ENCODE peak calls at places on chromosome 4, in five cellular contexts. One of them, this sample, is unnamed.

GRCh38 chr4:113882668-113883067 is 96.8 kb downstream of the ARSJ start:
- DNase-seq in naive thymus-derived CD4-positive, alpha-beta T cell: no peak
- DNase-seq in stomach: no peak
- DNase-seq in left lung: no peak
- DNase-seq in OCI-LY7: no peak
- DNase-seq in this sample: no peak

GRCh38 chr4:141347738-141348524 is 127.2 kb downstream of the ZNF330 start:
- DNase-seq in naive thymus-derived CD4-positive, alpha-beta T cell: no peak
- DNase-seq in stomach: no peak
- DNase-seq in left lung: no peak
- DNase-seq in OCI-LY7: no peak
- DNase-seq in this sample: no peak

GRCh38 chr4:1856920-1857699 is 1.2 kb upstream of the LETM1 start:
- DNase-seq in naive thymus-derived CD4-positive, alpha-beta T cell: peak; percentile 16
- DNase-seq in stomach: no peak
- DNase-seq in left lung: peak; percentile 52
- DNase-seq in OCI-LY7: no peak
- DNase-seq in this sample: no peak

GRCh38 chr4:119284876-119285611 is 36.9 kb downstream of the FABP2 start:
- DNase-seq in naive thymus-derived CD4-positive, alpha-beta T cell: peak; percentile 19
- DNase-seq in stomach: no peak
- DNase-seq in left lung: no peak
- DNase-seq in OCI-LY7: no peak
- DNase-seq in this sample: no peak

GRCh38 chr4:106329027-106329618 is 12.8 kb downstream of the AIMP1 start:
- DNase-seq in naive thymus-derived CD4-positive, alpha-beta T cell: peak; percentile 19
- DNase-seq in stomach: no peak
- DNase-seq in left lung: no peak
- DNase-seq in OCI-LY7: peak; percentile 21
- DNase-seq in this sample: no peak

GRCh38 chr4:101954351-101954750 is 163.8 kb downstream of the BANK1 start:
- DNase-seq in naive thymus-derived CD4-positive, alpha-beta T cell: no peak
- DNase-seq in stomach: no peak
- DNase-seq in left lung: no peak
- DNase-seq in OCI-LY7: no peak
- DNase-seq in this sample: no peak

GRCh38 chr4:22474636-22475310 is 41.1 kb downstream of the ADGRA3 start:
- DNase-seq in naive thymus-derived CD4-positive, alpha-beta T cell: no peak
- DNase-seq in stomach: no peak
- DNase-seq in left lung: no peak
- DNase-seq in OCI-LY7: no peak
- DNase-seq in this sample: no peak

GRCh38 chr4:123478859-123479345 is 82.3 kb downstream of the SPRY1 start:
- DNase-seq in naive thymus-derived CD4-positive, alpha-beta T cell: no peak
- DNase-seq in stomach: peak; percentile 72
- DNase-seq in left lung: peak; percentile 74
- DNase-seq in OCI-LY7: peak; percentile 78
- DNase-seq in this sample: no peak

GRCh38 chr4:145061325-145061920 is 36.6 kb downstream of the ANAPC10 start:
- DNase-seq in naive thymus-derived CD4-positive, alpha-beta T cell: peak; percentile 54
- DNase-seq in stomach: no peak
- DNase-seq in left lung: no peak
- DNase-seq in OCI-LY7: peak; percentile 60
- DNase-seq in this sample: no peak

GRCh38 chr4:169147217-169147616 is 123.5 kb downstream of the SH3RF1 start:
- DNase-seq in naive thymus-derived CD4-positive, alpha-beta T cell: no peak
- DNase-seq in stomach: no peak
- DNase-seq in left lung: no peak
- DNase-seq in OCI-LY7: no peak
- DNase-seq in this sample: no peak
- H3K27ac ChIP-seq in naive thymus-derived CD4-positive, alpha-beta T cell: no peak overlapping the region
- H3K27ac ChIP-seq in stomach: no peak overlapping the region
- H3K27ac ChIP-seq in left lung: no peak overlapping the region
- H3K27ac ChIP-seq in OCI-LY7: no peak overlapping the region
- H3K27ac ChIP-seq in this sample: no peak overlapping the region

GRCh38 chr4:2928242-2929155 is 34.7 kb downstream of the NOP14 start:
- DNase-seq in naive thymus-derived CD4-positive, alpha-beta T cell: no peak
- DNase-seq in stomach: peak; percentile 21
- DNase-seq in left lung: peak; percentile 35
- DNase-seq in OCI-LY7: no peak
- DNase-seq in this sample: peak; percentile 16
- H3K4me1 ChIP-seq in naive thymus-derived CD4-positive, alpha-beta T cell: peaks cover 26% of the 10 kb centered on the region
- H3K4me1 ChIP-seq in stomach: peaks cover 55% of the 10 kb centered on the region
- H3K4me1 ChIP-seq in left lung: peaks cover 29% of the 10 kb centered on the region
- H3K4me1 ChIP-seq in OCI-LY7: peaks cover 26% of the 10 kb centered on the region
- H3K4me1 ChIP-seq in this sample: peaks cover 2% of the 10 kb centered on the region

DNA sequence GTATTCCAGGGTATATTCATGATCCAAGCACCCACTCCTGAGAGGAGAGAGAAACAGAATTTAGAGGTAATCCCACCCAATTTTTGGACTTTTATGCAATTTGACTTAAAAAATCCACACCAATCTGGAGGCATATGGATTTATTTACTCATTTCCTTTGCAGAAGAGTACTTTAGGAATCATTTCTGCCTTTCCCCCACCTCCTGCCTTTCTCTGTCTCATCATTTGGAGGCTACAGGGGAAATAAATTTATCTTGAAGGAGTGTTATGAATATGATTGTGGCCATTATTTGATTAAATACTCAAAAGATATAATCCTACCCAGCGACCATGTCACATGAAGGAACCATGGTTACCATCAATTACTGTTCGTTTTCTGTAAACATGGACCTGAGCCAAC is 234.3 kb upstream of the SLIT2 start:
- DNase-seq in naive thymus-derived CD4-positive, alpha-beta T cell: no peak
- DNase-seq in stomach: no peak
- DNase-seq in left lung: no peak
- DNase-seq in OCI-LY7: no peak
- DNase-seq in this sample: no peak
- H3K9me3 ChIP-seq in naive thymus-derived CD4-positive, alpha-beta T cell: no peaks in the 10 kb centered on the region
- H3K9me3 ChIP-seq in stomach: no peaks in the 10 kb centered on the region
- H3K9me3 ChIP-seq in left lung: no peaks in the 10 kb centered on the region
- H3K9me3 ChIP-seq in OCI-LY7: no peaks in the 10 kb centered on the region
- H3K9me3 ChIP-seq in this sample: no peaks in the 10 kb centered on the region

DNA sequence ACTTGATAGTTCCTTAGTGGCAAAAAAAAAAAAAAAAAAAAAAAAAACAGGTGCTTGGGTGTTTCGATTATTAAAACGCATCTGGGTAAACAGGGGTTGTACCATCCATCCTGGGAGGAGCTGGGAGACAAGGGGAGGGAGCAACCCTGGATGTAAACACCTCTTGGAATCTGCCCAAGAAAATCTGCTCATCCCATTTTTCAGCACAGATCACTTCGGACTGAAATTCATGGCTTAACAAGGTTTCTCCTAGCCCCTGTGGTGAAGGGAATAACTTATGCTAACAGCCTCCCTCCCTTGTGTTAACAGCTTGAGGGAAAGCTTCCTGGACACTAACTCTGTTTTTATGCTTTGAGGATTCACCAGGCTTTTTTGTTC is 1.7 kb downstream of the BMP3 start:
- DNase-seq in naive thymus-derived CD4-positive, alpha-beta T cell: no peak
- DNase-seq in stomach: no peak
- DNase-seq in left lung: no peak
- DNase-seq in OCI-LY7: peak; percentile 53
- DNase-seq in this sample: no peak
- H3K27ac ChIP-seq in naive thymus-derived CD4-positive, alpha-beta T cell: no peak overlapping the region
- H3K27ac ChIP-seq in stomach: no peak overlapping the region
- H3K27ac ChIP-seq in left lung: peak overlapping the region; percentile 74
- H3K27ac ChIP-seq in OCI-LY7: peak overlapping the region; percentile 92
- H3K27ac ChIP-seq in this sample: no peak overlapping the region

GRCh38 chr4:36242629-36243354 is 1.5 kb downstream of the ARAP2 start:
- DNase-seq in naive thymus-derived CD4-positive, alpha-beta T cell: peak; percentile 24
- DNase-seq in stomach: no peak
- DNase-seq in left lung: no peak
- DNase-seq in OCI-LY7: no peak
- DNase-seq in this sample: no peak
- H3K4me1 ChIP-seq in naive thymus-derived CD4-positive, alpha-beta T cell: peaks cover 36% of the 10 kb centered on the region
- H3K4me1 ChIP-seq in stomach: peaks cover 17% of the 10 kb centered on the region
- H3K4me1 ChIP-seq in left lung: no peaks in the 10 kb centered on the region
- H3K4me1 ChIP-seq in OCI-LY7: peaks cover 17% of the 10 kb centered on the region
- H3K4me1 ChIP-seq in this sample: no peaks in the 10 kb centered on the region

DNA sequence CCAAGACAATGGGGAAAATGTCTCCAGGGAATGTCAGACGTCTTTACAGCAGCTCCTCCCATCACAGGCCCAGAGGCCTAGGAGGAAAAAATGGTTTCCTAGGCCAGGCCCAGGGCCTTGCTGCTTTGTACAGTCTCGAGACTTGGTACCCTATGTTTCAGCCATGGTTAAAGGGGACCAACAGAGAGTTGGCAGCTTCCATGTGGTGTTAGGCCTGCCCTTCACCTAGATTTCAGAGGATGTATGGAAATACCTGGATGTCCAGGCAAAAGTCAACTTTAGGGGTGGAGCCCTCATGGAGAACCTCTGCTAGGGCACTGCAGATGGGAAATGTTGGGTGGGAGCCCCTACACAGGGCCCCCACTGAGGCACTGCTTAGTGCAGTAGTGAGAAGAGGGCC is 38.5 kb downstream of the ABCG2 start:
- DNase-seq in naive thymus-derived CD4-positive, alpha-beta T cell: no peak
- DNase-seq in stomach: no peak
- DNase-seq in left lung: no peak
- DNase-seq in OCI-LY7: no peak
- DNase-seq in this sample: no peak
- H3K9me3 ChIP-seq in naive thymus-derived CD4-positive, alpha-beta T cell: no peaks in the 10 kb centered on the region
- H3K9me3 ChIP-seq in stomach: peaks cover 18% of the 10 kb centered on the region
- H3K9me3 ChIP-seq in left lung: no peaks in the 10 kb centered on the region
- H3K9me3 ChIP-seq in OCI-LY7: peaks cover 21% of the 10 kb centered on the region
- H3K9me3 ChIP-seq in this sample: peaks cover 12% of the 10 kb centered on the region

GRCh38 chr4:74738756-74739155 is 55.6 kb downstream of the BTC start:
- DNase-seq in naive thymus-derived CD4-positive, alpha-beta T cell: no peak
- DNase-seq in stomach: no peak
- DNase-seq in left lung: no peak
- DNase-seq in OCI-LY7: no peak
- DNase-seq in this sample: no peak
- H3K27ac ChIP-seq in naive thymus-derived CD4-positive, alpha-beta T cell: no peak overlapping the region
- H3K27ac ChIP-seq in stomach: no peak overlapping the region
- H3K27ac ChIP-seq in left lung: no peak overlapping the region
- H3K27ac ChIP-seq in OCI-LY7: no peak overlapping the region
- H3K27ac ChIP-seq in this sample: no peak overlapping the region

DNA sequence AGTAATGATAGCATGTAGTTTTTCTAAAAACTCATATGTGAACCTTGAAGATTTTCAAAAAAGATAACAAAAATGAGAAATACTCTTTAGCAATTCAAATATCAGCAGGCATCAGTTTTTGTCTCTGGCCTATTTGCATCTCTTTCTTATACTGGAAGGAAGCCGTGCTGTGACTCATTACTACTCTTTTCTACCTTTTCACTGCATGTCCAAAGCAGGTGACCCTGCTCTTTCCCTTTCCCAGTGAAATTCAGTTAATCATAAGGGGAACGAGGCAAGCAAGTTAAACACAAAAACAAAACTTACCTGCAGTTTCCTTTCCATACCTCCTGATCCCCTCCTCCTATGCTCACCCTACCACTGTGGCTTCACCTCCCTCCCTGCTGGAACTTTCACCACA is 9.3 kb downstream of the SPATA4 start:
- DNase-seq in naive thymus-derived CD4-positive, alpha-beta T cell: no peak
- DNase-seq in stomach: no peak
- DNase-seq in left lung: no peak
- DNase-seq in OCI-LY7: no peak
- DNase-seq in this sample: no peak
- H3K4me1 ChIP-seq in naive thymus-derived CD4-positive, alpha-beta T cell: no peaks in the 10 kb centered on the region
- H3K4me1 ChIP-seq in stomach: no peaks in the 10 kb centered on the region
- H3K4me1 ChIP-seq in left lung: no peaks in the 10 kb centered on the region
- H3K4me1 ChIP-seq in OCI-LY7: no peaks in the 10 kb centered on the region
- H3K4me1 ChIP-seq in this sample: peaks cover 37% of the 10 kb centered on the region

This sample was measured in tibial artery.